ENCODE peak calls at places on chromosomes 16 and 17, in eight cellular contexts. U is mammary epithelial cell; E is IMR-90; V is WTC11; F is neural crest cell; C is activated CD4-positive, alpha-beta T cell treated with anti-CD3 and anti-CD28 coated beads, Interleukin-2, amount 50 U/mL, for 1 hour; Y is stimulated activated CD4-positive, alpha-beta T cell treated with anti-CD3 and anti-CD28 coated beads, Interleukin-15, amount 100 ng/mL, for 1 hour; Q is HEK293T. S is an unnamed sample.
A peak's percentile ranks its signal among the peaks of the same experiment; 100 is the strongest.

GRCh38 chr16:87435399-87436224 is 43.5 kb downstream of the MAP1LC3B start:
- DNase-seq in U (peak; percentile 66), E (peak; percentile 97), V (no peak), F (no peak), C (no peak), Y (no peak), Q (no peak), S (no peak)

GRCh38 chr17:45357364-45357997 is 40.7 kb upstream of the MAP3K14 start:
- DNase-seq in U (no peak), E (no peak), V (no peak), F (no peak), C (no peak), Y (no peak), Q (no peak), S (no peak)

GRCh38 chr17:4142107-4142900 is 526 bp downstream of the ZZEF1 start:
- DNase-seq in U (no peak), E (peak; percentile 17), V (peak; percentile 37), F (peak; percentile 11), C (peak; percentile 46), Y (peak; percentile 15), Q (peak; percentile 44), S (no peak)

GRCh38 chr16:70289229-70290098 is at the start of gene AARS1:
- DNase-seq in U (peak; percentile 100), E (peak; percentile 100), V (peak; percentile 96), F (peak; percentile 90), C (peak; percentile 90), Y (peak; percentile 84), Q (peak; percentile 96), S (peak; percentile 83)

GRCh38 chr16:27639588-27640276 is 89.8 kb downstream of the KATNIP start:
- DNase-seq in U (peak; percentile 41), E (peak; percentile 65), V (peak; percentile 40), F (peak; percentile 31), C (no peak), Y (no peak), Q (peak; percentile 65), S (no peak)

GRCh38 chr16:65546353-65546791 is 424.5 kb upstream of the CDH11 start:
- DNase-seq in U (no peak), E (peak; percentile 55), V (no peak), F (no peak), C (no peak), Y (no peak), Q (no peak), S (no peak)

GRCh38 chr17:9364837-9365430 is 210.7 kb downstream of the STX8 start:
- DNase-seq in U (no peak), E (peak; percentile 31), V (no peak), F (no peak), C (no peak), Y (no peak), Q (no peak), S (no peak)

GRCh38 chr17:78789663-78790181 is 7.6 kb upstream of the CYTH1 start:
- DNase-seq in U (no peak), E (peak; percentile 89), V (no peak), F (no peak), C (peak; percentile 72), Y (no peak), Q (no peak), S (no peak)

GRCh38 chr17:21676281-21677111 is 15.8 kb upstream of the KCNJ18 start:
- DNase-seq in U (no peak), E (no peak), V (no peak), F (no peak), C (no peak), Y (no peak), Q (no peak), S (no peak)

GRCh38 chr16:85916141-85916890 is 17.4 kb downstream of the IRF8 start:
- DNase-seq in U (peak; percentile 10), E (no peak), V (no peak), F (no peak), C (no peak), Y (no peak), Q (no peak), S (no peak)